ENCODE peak calls at places on chromosomes 4 and X, in five cellular contexts. One of them, this sample, is unnamed.

GRCh38 chr4:86403575-86403974 is 43.7 kb upstream of the MAPK10 start:
- DNase-seq in suprapubic skin: no peak
- DNase-seq in H9: no peak
- DNase-seq in fibroblast of lung: no peak
- DNase-seq in CD4-positive, alpha-beta memory T cell: no peak
- DNase-seq in this sample: no peak

GRCh38 chr4:88689877-88690276 is 7.8 kb downstream of the NAP1L5 start:
- DNase-seq in suprapubic skin: no peak
- DNase-seq in H9: no peak
- DNase-seq in fibroblast of lung: no peak
- DNase-seq in CD4-positive, alpha-beta memory T cell: no peak
- DNase-seq in this sample: no peak

GRCh38 chr4:8886625-8887406 is 15.2 kb upstream of the HMX1 start:
- DNase-seq in fibroblast of lung: no peak
- DNase-seq in CD4-positive, alpha-beta memory T cell: no peak
- DNase-seq in suprapubic skin: no peak
- DNase-seq in H9: no peak
- DNase-seq in this sample: no peak

GRCh38 chr4:109837014-109837413 is 9.2 kb downstream of the RRH start:
- DNase-seq in fibroblast of lung: peak; percentile 17
- DNase-seq in suprapubic skin: no peak
- DNase-seq in H9: no peak
- DNase-seq in CD4-positive, alpha-beta memory T cell: no peak
- DNase-seq in this sample: no peak

GRCh38 chr4:23737571-23737970 is 152.3 kb downstream of the PPARGC1A start:
- DNase-seq in CD4-positive, alpha-beta memory T cell: no peak
- DNase-seq in H9: no peak
- DNase-seq in fibroblast of lung: no peak
- DNase-seq in suprapubic skin: no peak
- DNase-seq in this sample: no peak

GRCh38 chrX:49291615-49292337 is 11.7 kb upstream of the GAGE10 start:
- DNase-seq in CD4-positive, alpha-beta memory T cell: peak; percentile 58
- DNase-seq in suprapubic skin: no peak
- DNase-seq in H9: peak; percentile 78
- DNase-seq in fibroblast of lung: peak; percentile 59
- DNase-seq in this sample: peak; percentile 35

GRCh38 chr4:31467781-31468180 is 747.6 kb downstream of the PCDH7 start:
- DNase-seq in suprapubic skin: no peak
- DNase-seq in fibroblast of lung: peak; percentile 84
- DNase-seq in H9: no peak
- DNase-seq in CD4-positive, alpha-beta memory T cell: no peak
- DNase-seq in this sample: no peak

GRCh38 chrX:119688856-119689455 is 4.0 kb downstream of the SEPTIN6 start:
- DNase-seq in H9: no peak
- DNase-seq in suprapubic skin: no peak
- DNase-seq in fibroblast of lung: no peak
- DNase-seq in CD4-positive, alpha-beta memory T cell: peak; percentile 77
- DNase-seq in this sample: no peak

GRCh38 chr4:137509855-137510282 is 22.4 kb downstream of the PCDH18 start:
- DNase-seq in H9: no peak
- DNase-seq in CD4-positive, alpha-beta memory T cell: no peak
- DNase-seq in suprapubic skin: no peak
- DNase-seq in fibroblast of lung: no peak
- DNase-seq in this sample: no peak

GRCh38 chr4:37503231-37503630 is 182.9 kb downstream of the RELL1 start:
- DNase-seq in fibroblast of lung: no peak
- DNase-seq in H9: no peak
- DNase-seq in CD4-positive, alpha-beta memory T cell: no peak
- DNase-seq in suprapubic skin: no peak
- DNase-seq in this sample: no peak

GRCh38 chr4:149409186-149410056 is 406.2 kb downstream of the IQCM start:
- DNase-seq in suprapubic skin: no peak
- DNase-seq in H9: no peak
- DNase-seq in fibroblast of lung: peak; percentile 84
- DNase-seq in CD4-positive, alpha-beta memory T cell: no peak
- DNase-seq in this sample: peak; percentile 51

GRCh38 chrX:46837543-46838481 is 969 bp downstream of the RP2 start:
- DNase-seq in CD4-positive, alpha-beta memory T cell: peak; percentile 48
- DNase-seq in suprapubic skin: no peak
- DNase-seq in H9: no peak
- DNase-seq in fibroblast of lung: peak; percentile 41
- DNase-seq in this sample: no peak

GRCh38 chrX:49627030-49627777 is 28.4 kb downstream of the GAGE1 start:
- DNase-seq in CD4-positive, alpha-beta memory T cell: peak; percentile 29
- DNase-seq in suprapubic skin: no peak
- DNase-seq in fibroblast of lung: no peak
- DNase-seq in H9: peak; percentile 65
- DNase-seq in this sample: peak; percentile 12

GRCh38 chr4:167238226-167238625 is 3.9 kb upstream of the SPOCK3 start:
- DNase-seq in CD4-positive, alpha-beta memory T cell: no peak
- DNase-seq in fibroblast of lung: no peak
- DNase-seq in suprapubic skin: no peak
- DNase-seq in H9: no peak
- DNase-seq in this sample: no peak

GRCh38 chrX:4243759-4244158 is 530.3 kb upstream of the PRKX start:
- DNase-seq in suprapubic skin: no peak
- DNase-seq in H9: no peak
- DNase-seq in CD4-positive, alpha-beta memory T cell: no peak
- DNase-seq in fibroblast of lung: no peak
- DNase-seq in this sample: no peak

GRCh38 chrX:4239650-4240540 is 526.4 kb upstream of the PRKX start:
- DNase-seq in CD4-positive, alpha-beta memory T cell: peak; percentile 26
- DNase-seq in H9: no peak
- DNase-seq in suprapubic skin: no peak
- DNase-seq in fibroblast of lung: no peak
- DNase-seq in this sample: no peak

GRCh38 chrX:4238916-4239315 is 525.5 kb upstream of the PRKX start:
- DNase-seq in H9: no peak
- DNase-seq in suprapubic skin: no peak
- DNase-seq in CD4-positive, alpha-beta memory T cell: no peak
- DNase-seq in fibroblast of lung: no peak
- DNase-seq in this sample: no peak

DNA sequence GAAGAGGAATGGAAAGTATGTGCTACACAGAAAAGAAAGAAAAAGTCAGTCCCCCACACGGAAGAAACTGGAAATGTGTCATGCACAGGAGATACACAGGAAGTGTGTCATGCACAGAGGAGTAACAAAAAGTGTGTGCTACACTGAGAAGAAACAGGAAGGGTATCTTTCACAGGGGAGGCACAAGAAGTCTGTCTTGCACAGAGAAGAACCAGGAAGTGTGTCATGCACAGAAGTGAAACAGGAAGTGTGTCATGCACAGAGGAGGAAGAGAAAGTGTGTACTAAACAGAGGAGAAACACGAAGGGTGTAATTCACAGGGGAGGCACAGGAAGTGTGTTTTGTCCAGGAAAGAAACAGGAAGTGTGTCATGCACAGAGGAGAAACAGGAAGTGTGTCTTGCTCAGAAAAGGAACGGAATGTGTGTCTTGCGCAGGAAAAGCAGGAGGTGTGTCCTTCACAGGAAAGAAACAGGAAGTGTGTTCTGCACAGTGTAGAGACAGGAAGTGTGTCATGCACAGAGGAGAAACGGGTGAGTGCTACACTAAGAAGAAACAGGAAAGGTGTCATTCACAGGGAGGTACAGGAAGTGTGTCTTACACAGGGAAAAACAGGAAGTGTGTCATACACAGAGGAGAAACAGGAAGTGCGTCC is 527.2 kb upstream of the PRKX start:
- DNase-seq in fibroblast of lung: no peak
- DNase-seq in CD4-positive, alpha-beta memory T cell: peak; percentile 64
- DNase-seq in suprapubic skin: no peak
- DNase-seq in H9: no peak
- DNase-seq in this sample: no peak
- H3K4me1 ChIP-seq in fibroblast of lung: no peaks in the 10 kb centered on the region
- H3K4me1 ChIP-seq in CD4-positive, alpha-beta memory T cell: no peaks in the 10 kb centered on the region
- H3K4me1 ChIP-seq in suprapubic skin: no peaks in the 10 kb centered on the region
- H3K4me1 ChIP-seq in H9: no peaks in the 10 kb centered on the region
- H3K4me1 ChIP-seq in this sample: no peaks in the 10 kb centered on the region

GRCh38 chrX:5388087-5388486 is 840.6 kb downstream of the NLGN4X start:
- DNase-seq in CD4-positive, alpha-beta memory T cell: no peak
- DNase-seq in suprapubic skin: no peak
- DNase-seq in fibroblast of lung: no peak
- DNase-seq in H9: no peak
- DNase-seq in this sample: no peak

DNA sequence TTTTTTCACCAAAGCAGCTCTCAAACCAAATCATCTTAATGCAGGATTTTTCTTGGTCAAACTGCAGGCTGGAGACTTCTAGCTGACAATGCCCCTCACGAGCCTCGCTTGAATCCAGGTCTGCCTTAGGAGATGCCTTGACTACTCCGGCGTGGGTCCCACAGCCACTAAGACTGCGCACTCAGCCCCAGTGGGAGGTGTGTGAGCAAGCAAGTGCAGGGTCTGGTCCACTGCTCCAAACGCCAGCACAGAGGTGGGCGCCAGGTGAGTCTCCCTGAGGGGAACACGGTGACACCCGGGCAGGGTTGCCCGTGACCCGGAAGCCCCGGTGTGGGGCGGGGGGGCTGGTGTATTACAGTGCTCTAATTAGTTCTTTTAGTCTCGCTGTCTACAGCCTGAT is 838.3 kb downstream of the NLGN4X start:
- DNase-seq in H9: no peak
- DNase-seq in suprapubic skin: no peak
- DNase-seq in CD4-positive, alpha-beta memory T cell: no peak
- DNase-seq in fibroblast of lung: no peak
- DNase-seq in this sample: no peak
- H3K4me1 ChIP-seq in H9: no peaks in the 10 kb centered on the region
- H3K4me1 ChIP-seq in suprapubic skin: no peaks in the 10 kb centered on the region
- H3K4me1 ChIP-seq in CD4-positive, alpha-beta memory T cell: no peaks in the 10 kb centered on the region
- H3K4me1 ChIP-seq in fibroblast of lung: no peaks in the 10 kb centered on the region
- H3K4me1 ChIP-seq in this sample: no peaks in the 10 kb centered on the region

GRCh38 chr4:156778093-156778492 is 193.5 kb downstream of the PDGFC start:
- DNase-seq in CD4-positive, alpha-beta memory T cell: no peak
- DNase-seq in H9: no peak
- DNase-seq in fibroblast of lung: peak; percentile 46
- DNase-seq in suprapubic skin: no peak
- DNase-seq in this sample: no peak
- H3K4me1 ChIP-seq in CD4-positive, alpha-beta memory T cell: no peaks in the 10 kb centered on the region
- H3K4me1 ChIP-seq in H9: no peaks in the 10 kb centered on the region
- H3K4me1 ChIP-seq in fibroblast of lung: peaks cover 10% of the 10 kb centered on the region
- H3K4me1 ChIP-seq in suprapubic skin: peaks cover 50% of the 10 kb centered on the region
- H3K4me1 ChIP-seq in this sample: peaks cover 28% of the 10 kb centered on the region

DNA sequence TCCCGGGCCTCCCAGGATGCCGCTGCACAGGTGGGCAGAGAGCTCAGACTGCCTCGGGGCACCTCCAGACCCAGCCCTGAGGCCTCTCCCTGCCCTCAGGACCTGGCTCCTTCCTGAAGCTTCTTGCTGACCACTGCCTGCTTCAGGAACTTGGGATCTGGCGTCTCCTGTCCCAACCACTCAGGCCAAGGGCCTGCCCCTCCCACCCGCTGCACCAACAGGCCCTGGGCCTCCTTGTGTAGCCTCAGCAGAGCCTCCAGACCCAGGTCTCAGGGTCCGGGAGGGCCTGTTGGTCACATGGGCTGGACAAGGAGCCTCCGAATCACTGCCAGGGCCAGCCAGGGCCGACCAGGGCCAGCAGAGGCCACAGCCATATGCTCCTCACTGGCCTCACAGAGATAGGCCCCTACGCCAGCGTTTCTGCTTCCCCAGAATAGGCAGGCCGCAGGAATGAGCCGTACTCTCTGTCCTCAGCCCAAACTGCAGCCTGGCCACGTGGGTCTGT is 2.8 kb downstream of the MXD4 start:
- DNase-seq in suprapubic skin: peak; percentile 79
- DNase-seq in H9: no peak
- DNase-seq in CD4-positive, alpha-beta memory T cell: no peak
- DNase-seq in fibroblast of lung: no peak
- DNase-seq in this sample: peak; percentile 15
- H3K4me1 ChIP-seq in suprapubic skin: peaks cover 72% of the 10 kb centered on the region
- H3K4me1 ChIP-seq in H9: peaks cover 2% of the 10 kb centered on the region
- H3K4me1 ChIP-seq in CD4-positive, alpha-beta memory T cell: peaks cover 48% of the 10 kb centered on the region
- H3K4me1 ChIP-seq in fibroblast of lung: peaks cover 14% of the 10 kb centered on the region
- H3K4me1 ChIP-seq in this sample: peaks cover 91% of the 10 kb centered on the region

DNA sequence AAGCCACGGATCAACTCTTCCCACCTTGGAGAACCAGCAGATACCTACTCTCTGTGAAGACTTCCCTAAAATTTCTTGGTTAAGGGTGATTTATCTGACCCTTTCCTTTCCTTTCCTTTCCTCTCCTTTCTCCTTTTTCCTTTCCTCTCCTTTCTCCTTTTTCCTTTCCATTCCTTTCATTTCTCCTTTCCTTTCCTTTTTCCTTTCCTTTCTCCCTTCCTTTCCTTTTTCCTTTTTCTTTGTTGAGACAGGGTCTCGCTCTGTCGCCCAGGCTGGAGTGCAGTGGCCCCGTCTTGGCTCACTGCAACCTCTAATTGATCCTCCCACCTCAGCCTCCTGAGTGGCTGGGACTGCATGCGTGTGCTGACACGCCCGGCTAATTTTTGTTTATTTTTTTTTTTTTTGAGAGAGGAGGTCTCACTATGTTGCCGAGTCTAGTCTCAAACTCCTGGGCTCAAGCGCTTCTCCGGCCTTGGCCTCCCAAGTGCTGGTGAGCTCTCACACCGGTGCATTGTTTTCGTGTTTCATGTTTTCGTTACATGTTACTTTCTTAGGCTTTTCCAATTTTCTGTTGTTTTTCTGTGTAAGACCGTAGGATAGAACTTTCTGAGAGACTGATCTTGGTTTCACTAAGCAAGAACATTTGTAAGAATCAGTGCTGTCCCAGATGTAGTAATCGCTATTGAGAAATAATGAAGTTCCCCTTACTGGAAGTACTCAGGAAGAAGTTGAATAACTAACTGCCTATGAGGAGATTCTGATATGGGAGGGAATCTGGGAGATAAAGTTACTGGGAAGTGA is 2.0 kb downstream of the TMEM165 start:
- DNase-seq in fibroblast of lung: peak; percentile 84
- DNase-seq in CD4-positive, alpha-beta memory T cell: no peak
- DNase-seq in H9: no peak
- DNase-seq in suprapubic skin: no peak
- DNase-seq in this sample: no peak
- H3K4me1 ChIP-seq in fibroblast of lung: peaks cover 8% of the 10 kb centered on the region
- H3K4me1 ChIP-seq in CD4-positive, alpha-beta memory T cell: peaks cover 48% of the 10 kb centered on the region
- H3K4me1 ChIP-seq in H9: no peaks in the 10 kb centered on the region
- H3K4me1 ChIP-seq in suprapubic skin: peaks cover 35% of the 10 kb centered on the region
- H3K4me1 ChIP-seq in this sample: peaks cover 60% of the 10 kb centered on the region

This sample was measured in left ventricle myocardium inferior.